ENCODE peak calls at places on chromosome 21, in six cellular contexts. Z is cardiac muscle cell, T is mucosa of descending colon, N is sigmoid colon, D is lung, X is tibial nerve. E is an unnamed sample. For H3K4me1, the result is how much of the 10 kb centered on the place peaks cover.

GRCh38 chr21:38756746-38757145 is 49.0 kb upstream of the ETS2 start:
- DNase-seq in D (no peak), N (no peak), X (no peak), T (no peak), Z (peak), E (peak)

GRCh38 chr21:15034126-15034848 is 30.5 kb downstream of the NRIP1 start:
- DNase-seq in N (no peak), Z (peak), X (no peak), D (no peak), T (no peak), E (peak)

GRCh38 chr21:14244911-14245310 is 29.0 kb downstream of the RBM11 start:
- DNase-seq in D (no peak), N (no peak), X (no peak), T (no peak), Z (no peak), E (no peak)

GRCh38 chr21:45894107-45894810 is 87.3 kb upstream of the COL6A1 start:
- DNase-seq in N (peak), T (peak), Z (peak), X (no peak), D (no peak), E (peak)

GRCh38 chr21:45067462-45068285 is 6.7 kb upstream of the ADARB1 start:
- DNase-seq in Z (no peak), T (no peak), X (no peak), N (no peak), D (no peak), E (no peak)

GRCh38 chr21:33025471-33026298 is at the start of gene OLIG2:
- DNase-seq in N (peak), Z (no peak), T (no peak), D (no peak), X (no peak), E (peak)

GRCh38 chr21:33025106-33025470 is 647 bp upstream of the OLIG2 start:
- DNase-seq in T (no peak), N (no peak), D (no peak), X (no peak), Z (no peak), E (peak)

GRCh38 chr21:37130971-37131370 is 57.9 kb downstream of the TTC3 start:
- DNase-seq in N (no peak), D (no peak), T (no peak), X (no peak), Z (no peak), E (no peak)

GRCh38 chr21:31273278-31273677 is 70.8 kb downstream of the TIAM1 start:
- DNase-seq in X (no peak), Z (no peak), N (no peak), T (no peak), D (no peak), E (no peak)
- H3K4me1 ChIP-seq in X (under half), Z (under half), N (under half), T (under half), D (under half), E (under half)

GRCh38 chr21:36125513-36126121 is 9.3 kb upstream of the CBR3 start:
- DNase-seq in D (peak), N (no peak), Z (peak), X (peak), T (peak), E (peak)

GRCh38 chr21:36126621-36127110 is 8.2 kb upstream of the CBR3 start:
- DNase-seq in Z (no peak), T (no peak), N (no peak), X (no peak), D (no peak), E (no peak)

GRCh38 chr21:36126166-36126565 is 8.7 kb upstream of the CBR3 start:
- DNase-seq in Z (no peak), N (no peak), T (no peak), X (no peak), D (no peak), E (peak)

GRCh38 chr21:36127977-36128376 is 6.9 kb upstream of the CBR3 start:
- DNase-seq in Z (no peak), N (peak), T (no peak), D (no peak), X (no peak), E (no peak)

GRCh38 chr21:36127250-36127904 is 7.5 kb upstream of the CBR3 start:
- DNase-seq in Z (no peak), N (peak), X (no peak), D (no peak), T (no peak), E (no peak)
- H3K4me1 ChIP-seq in Z (under half), N (under half), X (under half), D (under half), T (under half), E (under half)

DNA sequence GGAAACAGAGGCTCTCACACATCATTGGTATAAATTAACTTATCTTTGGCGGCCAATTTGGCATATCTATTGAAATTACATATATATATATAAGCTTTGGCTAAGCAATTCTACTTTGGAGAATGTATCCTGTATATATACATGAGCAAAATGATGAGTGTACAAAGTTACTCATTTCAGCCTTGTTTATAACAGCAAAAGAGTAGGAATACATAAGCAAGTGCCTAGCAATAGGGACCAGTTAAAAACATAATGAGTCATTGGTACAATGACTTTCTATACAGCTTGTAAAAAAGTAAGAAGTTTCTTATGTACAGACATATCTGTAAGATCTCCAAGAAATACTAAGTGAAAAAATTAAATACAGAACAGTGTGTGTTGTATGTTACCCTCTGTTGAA is 190.8 kb downstream of the LTN1 start:
- DNase-seq in T (no peak), N (no peak), X (no peak), Z (no peak), D (no peak), E (peak)
- H3K4me1 ChIP-seq in T (under half), N (under half), X (under half), Z (under half), D (under half), E (under half)

DNA sequence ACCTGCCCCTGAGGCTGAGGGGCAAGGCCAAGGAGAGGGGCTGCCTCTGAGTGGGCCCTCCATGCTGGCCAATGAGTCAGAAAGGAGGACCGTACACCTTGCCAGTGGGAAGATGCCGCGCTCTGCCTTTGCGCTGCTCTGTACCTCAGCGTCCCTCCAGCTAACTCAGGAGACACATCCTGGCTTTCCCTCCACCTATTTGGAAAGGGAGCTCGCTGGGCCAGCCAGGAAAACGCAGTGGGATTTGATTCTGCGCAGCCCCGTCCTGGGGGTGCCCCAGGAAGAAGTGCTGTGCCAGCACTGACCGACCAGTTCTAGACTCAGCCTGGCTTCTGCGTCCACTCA is 124.6 kb downstream of the SIK1 start:
- DNase-seq in N (no peak), T (no peak), D (no peak), Z (no peak), X (no peak), E (no peak)
- H3K4me1 ChIP-seq in N (under half), T (under half), D (under half), Z (under half), X (under half), E (under half)